ENCODE peak calls at places on chromosomes 13 and 19, in nine cellular contexts. One of them, this sample, is unnamed.

GRCh38 chr19:1651548-1652394 is 644 bp downstream of the TCF3 start:
- DNase-seq in stimulated activated CD4-positive, alpha-beta T cell treated with anti-CD3 and anti-CD28 coated beads, Interleukin-4, amount 100 ng/mL, for 48 hours: peak
- DNase-seq in activated T-helper 1 cell treated with anti-CD3 and anti-CD28 coated beads, Interleukin-2, amount 50 U/mL, for 16 hours: no peak
- DNase-seq in colonic mucosa: peak
- DNase-seq in hypothalamus: no peak
- DNase-seq in pancreas: peak
- DNase-seq in endodermal cell: no peak
- DNase-seq in activated naive CD8-positive, alpha-beta T cell treated with anti-CD3 and anti-CD28 coated beads, Interleukin-2, amount 50 U/mL, for 24 hours: peak
- DNase-seq in iPS-NIHi11: peak
- DNase-seq in this sample: no peak

GRCh38 chr19:45789035-45789786 is 3.4 kb downstream of the DMWD start:
- DNase-seq in stimulated activated CD4-positive, alpha-beta T cell treated with anti-CD3 and anti-CD28 coated beads, Interleukin-4, amount 100 ng/mL, for 48 hours: no peak
- DNase-seq in endodermal cell: no peak
- DNase-seq in activated naive CD8-positive, alpha-beta T cell treated with anti-CD3 and anti-CD28 coated beads, Interleukin-2, amount 50 U/mL, for 24 hours: no peak
- DNase-seq in iPS-NIHi11: no peak
- DNase-seq in colonic mucosa: no peak
- DNase-seq in hypothalamus: no peak
- DNase-seq in pancreas: no peak
- DNase-seq in activated T-helper 1 cell treated with anti-CD3 and anti-CD28 coated beads, Interleukin-2, amount 50 U/mL, for 16 hours: no peak
- DNase-seq in this sample: no peak

GRCh38 chr13:100491164-100491847 is 97.3 kb downstream of the GGACT start:
- DNase-seq in activated naive CD8-positive, alpha-beta T cell treated with anti-CD3 and anti-CD28 coated beads, Interleukin-2, amount 50 U/mL, for 24 hours: no peak
- DNase-seq in pancreas: no peak
- DNase-seq in colonic mucosa: no peak
- DNase-seq in activated T-helper 1 cell treated with anti-CD3 and anti-CD28 coated beads, Interleukin-2, amount 50 U/mL, for 16 hours: no peak
- DNase-seq in hypothalamus: no peak
- DNase-seq in iPS-NIHi11: no peak
- DNase-seq in endodermal cell: no peak
- DNase-seq in stimulated activated CD4-positive, alpha-beta T cell treated with anti-CD3 and anti-CD28 coated beads, Interleukin-4, amount 100 ng/mL, for 48 hours: no peak
- DNase-seq in this sample: no peak

GRCh38 chr19:3589439-3589838 is 4.2 kb downstream of the GIPC3 start:
- DNase-seq in activated T-helper 1 cell treated with anti-CD3 and anti-CD28 coated beads, Interleukin-2, amount 50 U/mL, for 16 hours: no peak
- DNase-seq in activated naive CD8-positive, alpha-beta T cell treated with anti-CD3 and anti-CD28 coated beads, Interleukin-2, amount 50 U/mL, for 24 hours: no peak
- DNase-seq in hypothalamus: no peak
- DNase-seq in colonic mucosa: no peak
- DNase-seq in endodermal cell: no peak
- DNase-seq in pancreas: no peak
- DNase-seq in stimulated activated CD4-positive, alpha-beta T cell treated with anti-CD3 and anti-CD28 coated beads, Interleukin-4, amount 100 ng/mL, for 48 hours: no peak
- DNase-seq in iPS-NIHi11: no peak
- DNase-seq in this sample: no peak

GRCh38 chr13:22454586-22454985 is 726.2 kb upstream of the SGCG start:
- DNase-seq in pancreas: no peak
- DNase-seq in hypothalamus: no peak
- DNase-seq in iPS-NIHi11: peak
- DNase-seq in activated T-helper 1 cell treated with anti-CD3 and anti-CD28 coated beads, Interleukin-2, amount 50 U/mL, for 16 hours: no peak
- DNase-seq in colonic mucosa: no peak
- DNase-seq in endodermal cell: peak
- DNase-seq in stimulated activated CD4-positive, alpha-beta T cell treated with anti-CD3 and anti-CD28 coated beads, Interleukin-4, amount 100 ng/mL, for 48 hours: no peak
- DNase-seq in activated naive CD8-positive, alpha-beta T cell treated with anti-CD3 and anti-CD28 coated beads, Interleukin-2, amount 50 U/mL, for 24 hours: no peak
- DNase-seq in this sample: peak

GRCh38 chr19:40508739-40509260 is 42.0 kb downstream of the SPTBN4 start:
- DNase-seq in activated naive CD8-positive, alpha-beta T cell treated with anti-CD3 and anti-CD28 coated beads, Interleukin-2, amount 50 U/mL, for 24 hours: no peak
- DNase-seq in stimulated activated CD4-positive, alpha-beta T cell treated with anti-CD3 and anti-CD28 coated beads, Interleukin-4, amount 100 ng/mL, for 48 hours: no peak
- DNase-seq in activated T-helper 1 cell treated with anti-CD3 and anti-CD28 coated beads, Interleukin-2, amount 50 U/mL, for 16 hours: no peak
- DNase-seq in endodermal cell: no peak
- DNase-seq in colonic mucosa: no peak
- DNase-seq in iPS-NIHi11: no peak
- DNase-seq in hypothalamus: no peak
- DNase-seq in pancreas: no peak
- DNase-seq in this sample: no peak

GRCh38 chr13:52399708-52400107 is 6.3 kb downstream of the THSD1 start:
- DNase-seq in pancreas: no peak
- DNase-seq in iPS-NIHi11: no peak
- DNase-seq in activated naive CD8-positive, alpha-beta T cell treated with anti-CD3 and anti-CD28 coated beads, Interleukin-2, amount 50 U/mL, for 24 hours: no peak
- DNase-seq in hypothalamus: no peak
- DNase-seq in colonic mucosa: no peak
- DNase-seq in endodermal cell: no peak
- DNase-seq in activated T-helper 1 cell treated with anti-CD3 and anti-CD28 coated beads, Interleukin-2, amount 50 U/mL, for 16 hours: no peak
- DNase-seq in stimulated activated CD4-positive, alpha-beta T cell treated with anti-CD3 and anti-CD28 coated beads, Interleukin-4, amount 100 ng/mL, for 48 hours: no peak
- DNase-seq in this sample: no peak

GRCh38 chr13:33224686-33225085 is 60.9 kb downstream of the STARD13 start:
- DNase-seq in hypothalamus: no peak
- DNase-seq in activated T-helper 1 cell treated with anti-CD3 and anti-CD28 coated beads, Interleukin-2, amount 50 U/mL, for 16 hours: no peak
- DNase-seq in pancreas: no peak
- DNase-seq in endodermal cell: no peak
- DNase-seq in iPS-NIHi11: no peak
- DNase-seq in colonic mucosa: no peak
- DNase-seq in stimulated activated CD4-positive, alpha-beta T cell treated with anti-CD3 and anti-CD28 coated beads, Interleukin-4, amount 100 ng/mL, for 48 hours: no peak
- DNase-seq in activated naive CD8-positive, alpha-beta T cell treated with anti-CD3 and anti-CD28 coated beads, Interleukin-2, amount 50 U/mL, for 24 hours: no peak
- DNase-seq in this sample: no peak

GRCh38 chr13:50228527-50228926 is 213.3 kb downstream of the KCNRG start:
- DNase-seq in activated naive CD8-positive, alpha-beta T cell treated with anti-CD3 and anti-CD28 coated beads, Interleukin-2, amount 50 U/mL, for 24 hours: no peak
- DNase-seq in endodermal cell: no peak
- DNase-seq in activated T-helper 1 cell treated with anti-CD3 and anti-CD28 coated beads, Interleukin-2, amount 50 U/mL, for 16 hours: no peak
- DNase-seq in iPS-NIHi11: peak
- DNase-seq in hypothalamus: no peak
- DNase-seq in pancreas: no peak
- DNase-seq in stimulated activated CD4-positive, alpha-beta T cell treated with anti-CD3 and anti-CD28 coated beads, Interleukin-4, amount 100 ng/mL, for 48 hours: no peak
- DNase-seq in colonic mucosa: no peak
- DNase-seq in this sample: no peak

GRCh38 chr19:11106477-11106876 is 17.2 kb downstream of the LDLR start:
- DNase-seq in hypothalamus: no peak
- DNase-seq in activated naive CD8-positive, alpha-beta T cell treated with anti-CD3 and anti-CD28 coated beads, Interleukin-2, amount 50 U/mL, for 24 hours: no peak
- DNase-seq in stimulated activated CD4-positive, alpha-beta T cell treated with anti-CD3 and anti-CD28 coated beads, Interleukin-4, amount 100 ng/mL, for 48 hours: no peak
- DNase-seq in activated T-helper 1 cell treated with anti-CD3 and anti-CD28 coated beads, Interleukin-2, amount 50 U/mL, for 16 hours: no peak
- DNase-seq in colonic mucosa: no peak
- DNase-seq in iPS-NIHi11: no peak
- DNase-seq in endodermal cell: no peak
- DNase-seq in pancreas: no peak
- DNase-seq in this sample: no peak

GRCh38 chr19:39398297-39398864 is 7.2 kb downstream of the MED29 start:
- DNase-seq in iPS-NIHi11: no peak
- DNase-seq in colonic mucosa: peak
- DNase-seq in pancreas: no peak
- DNase-seq in hypothalamus: no peak
- DNase-seq in activated naive CD8-positive, alpha-beta T cell treated with anti-CD3 and anti-CD28 coated beads, Interleukin-2, amount 50 U/mL, for 24 hours: peak
- DNase-seq in endodermal cell: no peak
- DNase-seq in activated T-helper 1 cell treated with anti-CD3 and anti-CD28 coated beads, Interleukin-2, amount 50 U/mL, for 16 hours: no peak
- DNase-seq in stimulated activated CD4-positive, alpha-beta T cell treated with anti-CD3 and anti-CD28 coated beads, Interleukin-4, amount 100 ng/mL, for 48 hours: no peak
- DNase-seq in this sample: no peak

GRCh38 chr13:20006206-20006605 is 47.7 kb downstream of the ZMYM2 start:
- DNase-seq in activated T-helper 1 cell treated with anti-CD3 and anti-CD28 coated beads, Interleukin-2, amount 50 U/mL, for 16 hours: no peak
- DNase-seq in pancreas: no peak
- DNase-seq in iPS-NIHi11: no peak
- DNase-seq in stimulated activated CD4-positive, alpha-beta T cell treated with anti-CD3 and anti-CD28 coated beads, Interleukin-4, amount 100 ng/mL, for 48 hours: no peak
- DNase-seq in hypothalamus: no peak
- DNase-seq in activated naive CD8-positive, alpha-beta T cell treated with anti-CD3 and anti-CD28 coated beads, Interleukin-2, amount 50 U/mL, for 24 hours: no peak
- DNase-seq in colonic mucosa: no peak
- DNase-seq in endodermal cell: no peak
- DNase-seq in this sample: no peak

GRCh38 chr19:11737964-11738745 is 591 bp downstream of the ZNF823 start:
- DNase-seq in pancreas: peak
- DNase-seq in iPS-NIHi11: peak
- DNase-seq in activated naive CD8-positive, alpha-beta T cell treated with anti-CD3 and anti-CD28 coated beads, Interleukin-2, amount 50 U/mL, for 24 hours: peak
- DNase-seq in stimulated activated CD4-positive, alpha-beta T cell treated with anti-CD3 and anti-CD28 coated beads, Interleukin-4, amount 100 ng/mL, for 48 hours: peak
- DNase-seq in activated T-helper 1 cell treated with anti-CD3 and anti-CD28 coated beads, Interleukin-2, amount 50 U/mL, for 16 hours: no peak
- DNase-seq in hypothalamus: no peak
- DNase-seq in endodermal cell: peak
- DNase-seq in colonic mucosa: peak
- DNase-seq in this sample: peak

GRCh38 chr19:32303193-32303592 is 42.2 kb upstream of the ZNF507 start:
- DNase-seq in hypothalamus: no peak
- DNase-seq in pancreas: no peak
- DNase-seq in colonic mucosa: no peak
- DNase-seq in stimulated activated CD4-positive, alpha-beta T cell treated with anti-CD3 and anti-CD28 coated beads, Interleukin-4, amount 100 ng/mL, for 48 hours: no peak
- DNase-seq in endodermal cell: no peak
- DNase-seq in activated naive CD8-positive, alpha-beta T cell treated with anti-CD3 and anti-CD28 coated beads, Interleukin-2, amount 50 U/mL, for 24 hours: no peak
- DNase-seq in activated T-helper 1 cell treated with anti-CD3 and anti-CD28 coated beads, Interleukin-2, amount 50 U/mL, for 16 hours: no peak
- DNase-seq in iPS-NIHi11: no peak
- DNase-seq in this sample: no peak

GRCh38 chr13:58960909-58961308 is 1202.8 kb downstream of the DIAPH3 start:
- DNase-seq in endodermal cell: no peak
- DNase-seq in activated naive CD8-positive, alpha-beta T cell treated with anti-CD3 and anti-CD28 coated beads, Interleukin-2, amount 50 U/mL, for 24 hours: no peak
- DNase-seq in pancreas: no peak
- DNase-seq in hypothalamus: no peak
- DNase-seq in iPS-NIHi11: no peak
- DNase-seq in stimulated activated CD4-positive, alpha-beta T cell treated with anti-CD3 and anti-CD28 coated beads, Interleukin-4, amount 100 ng/mL, for 48 hours: no peak
- DNase-seq in activated T-helper 1 cell treated with anti-CD3 and anti-CD28 coated beads, Interleukin-2, amount 50 U/mL, for 16 hours: no peak
- DNase-seq in colonic mucosa: no peak
- DNase-seq in this sample: no peak

GRCh38 chr19:5694167-5694951 is 4.3 kb downstream of the RPL36 start:
- DNase-seq in activated naive CD8-positive, alpha-beta T cell treated with anti-CD3 and anti-CD28 coated beads, Interleukin-2, amount 50 U/mL, for 24 hours: no peak
- DNase-seq in stimulated activated CD4-positive, alpha-beta T cell treated with anti-CD3 and anti-CD28 coated beads, Interleukin-4, amount 100 ng/mL, for 48 hours: no peak
- DNase-seq in endodermal cell: peak
- DNase-seq in colonic mucosa: no peak
- DNase-seq in iPS-NIHi11: peak
- DNase-seq in hypothalamus: no peak
- DNase-seq in activated T-helper 1 cell treated with anti-CD3 and anti-CD28 coated beads, Interleukin-2, amount 50 U/mL, for 16 hours: no peak
- DNase-seq in pancreas: no peak
- DNase-seq in this sample: no peak

GRCh38 chr13:47680752-47681151 is 320.3 kb downstream of the SUCLA2 start:
- DNase-seq in colonic mucosa: no peak
- DNase-seq in iPS-NIHi11: no peak
- DNase-seq in stimulated activated CD4-positive, alpha-beta T cell treated with anti-CD3 and anti-CD28 coated beads, Interleukin-4, amount 100 ng/mL, for 48 hours: no peak
- DNase-seq in endodermal cell: no peak
- DNase-seq in pancreas: no peak
- DNase-seq in activated T-helper 1 cell treated with anti-CD3 and anti-CD28 coated beads, Interleukin-2, amount 50 U/mL, for 16 hours: no peak
- DNase-seq in activated naive CD8-positive, alpha-beta T cell treated with anti-CD3 and anti-CD28 coated beads, Interleukin-2, amount 50 U/mL, for 24 hours: no peak
- DNase-seq in hypothalamus: no peak
- DNase-seq in this sample: no peak

GRCh38 chr13:105763851-105764250 is 771.6 kb downstream of the EFNB2 start:
- DNase-seq in iPS-NIHi11: no peak
- DNase-seq in activated T-helper 1 cell treated with anti-CD3 and anti-CD28 coated beads, Interleukin-2, amount 50 U/mL, for 16 hours: no peak
- DNase-seq in hypothalamus: no peak
- DNase-seq in activated naive CD8-positive, alpha-beta T cell treated with anti-CD3 and anti-CD28 coated beads, Interleukin-2, amount 50 U/mL, for 24 hours: no peak
- DNase-seq in pancreas: no peak
- DNase-seq in stimulated activated CD4-positive, alpha-beta T cell treated with anti-CD3 and anti-CD28 coated beads, Interleukin-4, amount 100 ng/mL, for 48 hours: no peak
- DNase-seq in endodermal cell: no peak
- DNase-seq in colonic mucosa: no peak
- DNase-seq in this sample: no peak

GRCh38 chr13:23671367-23671766 is 101.2 kb downstream of the TNFRSF19 start:
- DNase-seq in activated T-helper 1 cell treated with anti-CD3 and anti-CD28 coated beads, Interleukin-2, amount 50 U/mL, for 16 hours: no peak
- DNase-seq in activated naive CD8-positive, alpha-beta T cell treated with anti-CD3 and anti-CD28 coated beads, Interleukin-2, amount 50 U/mL, for 24 hours: no peak
- DNase-seq in hypothalamus: no peak
- DNase-seq in iPS-NIHi11: no peak
- DNase-seq in stimulated activated CD4-positive, alpha-beta T cell treated with anti-CD3 and anti-CD28 coated beads, Interleukin-4, amount 100 ng/mL, for 48 hours: no peak
- DNase-seq in endodermal cell: no peak
- DNase-seq in pancreas: no peak
- DNase-seq in colonic mucosa: no peak
- DNase-seq in this sample: no peak

GRCh38 chr19:49614096-49614857 is 23.3 kb downstream of the PRR12 start:
- DNase-seq in stimulated activated CD4-positive, alpha-beta T cell treated with anti-CD3 and anti-CD28 coated beads, Interleukin-4, amount 100 ng/mL, for 48 hours: no peak
- DNase-seq in iPS-NIHi11: no peak
- DNase-seq in activated naive CD8-positive, alpha-beta T cell treated with anti-CD3 and anti-CD28 coated beads, Interleukin-2, amount 50 U/mL, for 24 hours: peak
- DNase-seq in colonic mucosa: no peak
- DNase-seq in hypothalamus: no peak
- DNase-seq in activated T-helper 1 cell treated with anti-CD3 and anti-CD28 coated beads, Interleukin-2, amount 50 U/mL, for 16 hours: no peak
- DNase-seq in endodermal cell: no peak
- DNase-seq in pancreas: no peak
- DNase-seq in this sample: no peak

GRCh38 chr19:3512562-3512961 is 6.5 kb downstream of the FZR1 start:
- DNase-seq in activated naive CD8-positive, alpha-beta T cell treated with anti-CD3 and anti-CD28 coated beads, Interleukin-2, amount 50 U/mL, for 24 hours: no peak
- DNase-seq in colonic mucosa: no peak
- DNase-seq in iPS-NIHi11: no peak
- DNase-seq in endodermal cell: no peak
- DNase-seq in activated T-helper 1 cell treated with anti-CD3 and anti-CD28 coated beads, Interleukin-2, amount 50 U/mL, for 16 hours: no peak
- DNase-seq in pancreas: no peak
- DNase-seq in stimulated activated CD4-positive, alpha-beta T cell treated with anti-CD3 and anti-CD28 coated beads, Interleukin-4, amount 100 ng/mL, for 48 hours: no peak
- DNase-seq in hypothalamus: no peak
- DNase-seq in this sample: no peak

GRCh38 chr13:67328895-67329294 is 98.8 kb upstream of the PCDH9 start:
- DNase-seq in stimulated activated CD4-positive, alpha-beta T cell treated with anti-CD3 and anti-CD28 coated beads, Interleukin-4, amount 100 ng/mL, for 48 hours: no peak
- DNase-seq in activated naive CD8-positive, alpha-beta T cell treated with anti-CD3 and anti-CD28 coated beads, Interleukin-2, amount 50 U/mL, for 24 hours: no peak
- DNase-seq in iPS-NIHi11: no peak
- DNase-seq in endodermal cell: no peak
- DNase-seq in activated T-helper 1 cell treated with anti-CD3 and anti-CD28 coated beads, Interleukin-2, amount 50 U/mL, for 16 hours: no peak
- DNase-seq in colonic mucosa: no peak
- DNase-seq in hypothalamus: no peak
- DNase-seq in pancreas: no peak
- DNase-seq in this sample: no peak

GRCh38 chr19:18304194-18304495 is 18.7 kb downstream of the LSM4 start:
- DNase-seq in stimulated activated CD4-positive, alpha-beta T cell treated with anti-CD3 and anti-CD28 coated beads, Interleukin-4, amount 100 ng/mL, for 48 hours: no peak
- DNase-seq in colonic mucosa: no peak
- DNase-seq in pancreas: no peak
- DNase-seq in activated T-helper 1 cell treated with anti-CD3 and anti-CD28 coated beads, Interleukin-2, amount 50 U/mL, for 16 hours: no peak
- DNase-seq in hypothalamus: no peak
- DNase-seq in activated naive CD8-positive, alpha-beta T cell treated with anti-CD3 and anti-CD28 coated beads, Interleukin-2, amount 50 U/mL, for 24 hours: peak
- DNase-seq in endodermal cell: no peak
- DNase-seq in iPS-NIHi11: no peak
- DNase-seq in this sample: no peak

GRCh38 chr13:38045278-38046048 is 175.9 kb upstream of the TRPC4 start:
- DNase-seq in activated T-helper 1 cell treated with anti-CD3 and anti-CD28 coated beads, Interleukin-2, amount 50 U/mL, for 16 hours: no peak
- DNase-seq in colonic mucosa: no peak
- DNase-seq in endodermal cell: peak
- DNase-seq in iPS-NIHi11: peak
- DNase-seq in hypothalamus: no peak
- DNase-seq in stimulated activated CD4-positive, alpha-beta T cell treated with anti-CD3 and anti-CD28 coated beads, Interleukin-4, amount 100 ng/mL, for 48 hours: no peak
- DNase-seq in pancreas: no peak
- DNase-seq in activated naive CD8-positive, alpha-beta T cell treated with anti-CD3 and anti-CD28 coated beads, Interleukin-2, amount 50 U/mL, for 24 hours: no peak
- DNase-seq in this sample: no peak

GRCh38 chr19:55680339-55681130 is 5.5 kb downstream of the EPN1 start:
- DNase-seq in stimulated activated CD4-positive, alpha-beta T cell treated with anti-CD3 and anti-CD28 coated beads, Interleukin-4, amount 100 ng/mL, for 48 hours: no peak
- DNase-seq in activated T-helper 1 cell treated with anti-CD3 and anti-CD28 coated beads, Interleukin-2, amount 50 U/mL, for 16 hours: no peak
- DNase-seq in pancreas: no peak
- DNase-seq in colonic mucosa: no peak
- DNase-seq in hypothalamus: no peak
- DNase-seq in endodermal cell: no peak
- DNase-seq in activated naive CD8-positive, alpha-beta T cell treated with anti-CD3 and anti-CD28 coated beads, Interleukin-2, amount 50 U/mL, for 24 hours: no peak
- DNase-seq in iPS-NIHi11: no peak
- DNase-seq in this sample: no peak

GRCh38 chr13:71820699-71821098 is 46.3 kb downstream of the DACH1 start:
- DNase-seq in stimulated activated CD4-positive, alpha-beta T cell treated with anti-CD3 and anti-CD28 coated beads, Interleukin-4, amount 100 ng/mL, for 48 hours: no peak
- DNase-seq in endodermal cell: no peak
- DNase-seq in activated naive CD8-positive, alpha-beta T cell treated with anti-CD3 and anti-CD28 coated beads, Interleukin-2, amount 50 U/mL, for 24 hours: no peak
- DNase-seq in iPS-NIHi11: no peak
- DNase-seq in hypothalamus: no peak
- DNase-seq in colonic mucosa: no peak
- DNase-seq in activated T-helper 1 cell treated with anti-CD3 and anti-CD28 coated beads, Interleukin-2, amount 50 U/mL, for 16 hours: no peak
- DNase-seq in pancreas: no peak
- DNase-seq in this sample: no peak

GRCh38 chr19:30083125-30083681 is 141.2 kb downstream of the URI1 start:
- DNase-seq in colonic mucosa: no peak
- DNase-seq in endodermal cell: no peak
- DNase-seq in pancreas: no peak
- DNase-seq in activated T-helper 1 cell treated with anti-CD3 and anti-CD28 coated beads, Interleukin-2, amount 50 U/mL, for 16 hours: no peak
- DNase-seq in stimulated activated CD4-positive, alpha-beta T cell treated with anti-CD3 and anti-CD28 coated beads, Interleukin-4, amount 100 ng/mL, for 48 hours: no peak
- DNase-seq in hypothalamus: no peak
- DNase-seq in activated naive CD8-positive, alpha-beta T cell treated with anti-CD3 and anti-CD28 coated beads, Interleukin-2, amount 50 U/mL, for 24 hours: no peak
- DNase-seq in iPS-NIHi11: no peak
- DNase-seq in this sample: no peak

This sample was measured in WTC11.